ENCODE peak calls at places on chromosomes 11 and 22, in eight cellular contexts. Z is nephron progenitor cell; G is activated T-cell treated with anti-CD3 and anti-CD28 coated beads, Interleukin-2, amount 50 U/mL, for 48 hours; Y is lower leg skin; I is T-helper 2 cell treated with Interferon-gamma antibody and Interleukin-4, amounts not matched to agents 5 μg/mL and 100 μg/mL, for 36 hours; A is DMS53; F is stimulated activated naive B cell treated with anti-CD40 and anti-IgM and Interleukin-4, amounts not matched to agents 10 μg/mL and 1 μg/mL and 100 μg/mL, for 72 hours; K is RWPE1. P is an unnamed sample.

GRCh38 chr11:27820249-27820648 is 120.0 kb upstream of the BDNF start:
- DNase-seq in Z (no peak), F (no peak), K (no peak), A (no peak), I (no peak), G (no peak), Y (no peak), P (no peak)

GRCh38 chr22:27601195-27601594 is 200.4 kb downstream of the MN1 start:
- DNase-seq in I (no peak), Z (no peak), A (no peak), G (no peak), Y (no peak), K (no peak), F (no peak), P (no peak)

GRCh38 chr22:23099525-23099792 is 29.1 kb downstream of the GNAZ start:
- DNase-seq in G (no peak), F (no peak), I (no peak), A (no peak), Y (no peak), K (no peak), Z (no peak), P (no peak)

GRCh38 chr11:125903753-125904659 is at the start of gene DDX25:
- DNase-seq in F (no peak), A (peak), I (no peak), K (no peak), G (peak), Y (no peak), Z (peak), P (peak)

GRCh38 chr11:65423516-65424199 is 1.1 kb downstream of the NEAT1 start:
- DNase-seq in F (no peak), G (peak), Z (no peak), Y (no peak), I (no peak), K (no peak), A (peak), P (peak)

GRCh38 chr11:17571431-17572358 is 24.6 kb downstream of the OTOG start:
- DNase-seq in A (no peak), K (no peak), I (no peak), Z (no peak), F (no peak), G (no peak), Y (no peak), P (no peak)

GRCh38 chr11:45000918-45001317 is 50.2 kb upstream of the TP53I11 start:
- DNase-seq in Z (no peak), F (no peak), K (no peak), I (no peak), Y (no peak), G (no peak), A (no peak), P (no peak)

GRCh38 chr11:35085766-35086165 is 53.2 kb upstream of the CD44 start:
- DNase-seq in K (no peak), A (no peak), Z (no peak), Y (no peak), I (no peak), F (no peak), G (no peak), P (no peak)

GRCh38 chr11:36065436-36065835 is 121.6 kb downstream of the LDLRAD3 start:
- DNase-seq in K (no peak), Y (no peak), Z (no peak), G (no peak), F (no peak), A (no peak), I (no peak), P (no peak)

GRCh38 chr22:47356433-47357011 is 594.1 kb downstream of the TBC1D22A start:
- DNase-seq in F (no peak), A (no peak), Y (peak), I (no peak), G (no peak), Z (no peak), K (no peak), P (no peak)

GRCh38 chr22:39148727-39149535 is 3.5 kb downstream of the CBX7 start:
- DNase-seq in Z (peak), F (peak), I (peak), G (peak), K (no peak), A (no peak), Y (no peak), P (peak)

GRCh38 chr11:73269353-73270088 is 2.6 kb upstream of the P2RY6 start:
- DNase-seq in Z (peak), Y (no peak), I (no peak), F (no peak), K (no peak), G (peak), A (peak), P (peak)

GRCh38 chr11:75245356-75246005 is 4.9 kb downstream of the TPBGL start:
- DNase-seq in G (no peak), Y (no peak), A (peak), F (no peak), K (no peak), I (no peak), Z (no peak), P (no peak)

GRCh38 chr11:63986156-63986931 is at the start of gene OTUB1:
- DNase-seq in I (peak), Z (peak), A (peak), Y (peak), G (peak), F (peak), K (peak), P (peak)